ENCODE peak calls at places on chromosomes 13 and 19, in four cellular contexts. Y is K562, W is H1, D is GM12878. N is an unnamed sample.

GRCh38 chr13:92739306-92739818 is 487.2 kb upstream of the GPC6 start:
- DNase-seq in Y (no peak), W (no peak), D (no peak), N (no peak)

GRCh38 chr13:45280751-45281634 is 60.0 kb downstream of the TPT1 start:
- DNase-seq in Y (peak; percentile 18), W (peak; percentile 27), D (no peak), N (peak; percentile 73)

GRCh38 chr13:33349996-33350826 is 64.7 kb upstream of the STARD13 start:
- DNase-seq in Y (no peak), W (no peak), D (no peak), N (peak; percentile 79)

GRCh38 chr13:112072531-112073244 is 5.7 kb downstream of the SOX1 start:
- DNase-seq in Y (no peak), W (no peak), D (no peak), N (no peak)

GRCh38 chr19:45253396-45254027 is 2.4 kb downstream of the MARK4 start:
- DNase-seq in Y (no peak), W (no peak), D (no peak), N (no peak)

GRCh38 chr19:1671716-1672037 is 19.3 kb upstream of the TCF3 start:
- DNase-seq in Y (peak; percentile 56), W (no peak), D (no peak), N (no peak)

GRCh38 chr13:31424130-31424729 is 224.5 kb downstream of the B3GLCT start:
- DNase-seq in Y (peak; percentile 69), W (peak; percentile 44), D (peak; percentile 13), N (peak; percentile 73)

GRCh38 chr13:36006347-36006746 is 124.8 kb downstream of the DCLK1 start:
- DNase-seq in Y (no peak), W (no peak), D (no peak), N (no peak)

GRCh38 chr19:45598267-45599011 is 3.6 kb downstream of the GPR4 start:
- DNase-seq in Y (no peak), W (no peak), D (no peak), N (peak; percentile 50)

GRCh38 chr19:16463991-16464575 is 7.7 kb downstream of the EPS15L1 start:
- DNase-seq in Y (peak; percentile 76), W (no peak), D (no peak), N (peak; percentile 50)

GRCh38 chr19:11814707-11815050 is 606 bp downstream of the ZNF440 start:
- DNase-seq in Y (peak; percentile 47), W (no peak), D (no peak), N (no peak)

GRCh38 chr19:17394891-17395415 is 957 bp upstream of the CCDC194 start:
- DNase-seq in Y (peak; percentile 91), W (peak; percentile 86), D (no peak), N (peak; percentile 81)

GRCh38 chr13:35984776-35985453 is 146.3 kb downstream of the DCLK1 start:
- DNase-seq in Y (no peak), W (no peak), D (no peak), N (peak; percentile 85)

GRCh38 chr19:49921871-49922755 is 6.9 kb upstream of the ATF5 start:
- DNase-seq in Y (no peak), W (no peak), D (no peak), N (no peak)

GRCh38 chr19:31517466-31518180 is 168.4 kb upstream of the TSHZ3 start:
- DNase-seq in Y (no peak), W (no peak), D (no peak), N (no peak)

GRCh38 chr13:79258489-79258888 is 147.6 kb downstream of the RBM26 start:
- DNase-seq in Y (no peak), W (no peak), D (no peak), N (no peak)

GRCh38 chr13:23436680-23437079 is 3.2 kb upstream of the SACS start:
- DNase-seq in Y (no peak), W (no peak), D (no peak), N (no peak)

GRCh38 chr13:37429976-37430375 is 168.6 kb downstream of the POSTN start:
- DNase-seq in Y (no peak), W (no peak), D (no peak), N (no peak)

GRCh38 chr19:11964858-11965645 is at the start of gene ZNF763:
- DNase-seq in Y (no peak), W (peak; percentile 89), D (peak; percentile 79), N (peak; percentile 92)

GRCh38 chr13:24178847-24179845 is 18.6 kb downstream of the SPATA13 start:
- DNase-seq in Y (no peak), W (no peak), D (no peak), N (no peak)

GRCh38 chr19:4089400-4089908 is 22.8 kb upstream of the ZBTB7A start:
- DNase-seq in Y (no peak), W (no peak), D (no peak), N (no peak)

GRCh38 chr19:6211632-6212402 is 68.0 kb downstream of the MLLT1 start:
- DNase-seq in Y (no peak), W (no peak), D (no peak), N (peak; percentile 25)

GRCh38 chr13:88162076-88162702 is 491.0 kb downstream of the SLITRK5 start:
- DNase-seq in Y (no peak), W (no peak), D (no peak), N (no peak)

GRCh38 chr19:7851623-7852500 is 21.8 kb downstream of the EVI5L start:
- DNase-seq in Y (no peak), W (no peak), D (no peak), N (no peak)

GRCh38 chr13:24741016-24741662 is 22.8 kb upstream of the RNF17 start:
- DNase-seq in Y (peak; percentile 49), W (no peak), D (no peak), N (no peak)

GRCh38 chr19:16095071-16095571 is 16.6 kb upstream of the RAB8A start:
- DNase-seq in Y (no peak), W (no peak), D (no peak), N (no peak)

GRCh38 chr13:46149272-46150133 is 32.5 kb downstream of the LCP1 start:
- DNase-seq in Y (no peak), W (no peak), D (no peak), N (no peak)

GRCh38 chr13:99191336-99191899 is 9.2 kb upstream of the UBAC2 start:
- DNase-seq in Y (no peak), W (no peak), D (no peak), N (no peak)

GRCh38 chr13:99191900-99192399 is 8.7 kb upstream of the UBAC2 start:
- DNase-seq in Y (peak; percentile 20), W (no peak), D (no peak), N (no peak)

GRCh38 chr13:99190147-99190985 is 10.3 kb upstream of the UBAC2 start:
- DNase-seq in Y (no peak), W (no peak), D (no peak), N (no peak)

GRCh38 chr13:99193152-99193551 is 7.5 kb upstream of the UBAC2 start:
- DNase-seq in Y (no peak), W (no peak), D (no peak), N (no peak)

DNA sequence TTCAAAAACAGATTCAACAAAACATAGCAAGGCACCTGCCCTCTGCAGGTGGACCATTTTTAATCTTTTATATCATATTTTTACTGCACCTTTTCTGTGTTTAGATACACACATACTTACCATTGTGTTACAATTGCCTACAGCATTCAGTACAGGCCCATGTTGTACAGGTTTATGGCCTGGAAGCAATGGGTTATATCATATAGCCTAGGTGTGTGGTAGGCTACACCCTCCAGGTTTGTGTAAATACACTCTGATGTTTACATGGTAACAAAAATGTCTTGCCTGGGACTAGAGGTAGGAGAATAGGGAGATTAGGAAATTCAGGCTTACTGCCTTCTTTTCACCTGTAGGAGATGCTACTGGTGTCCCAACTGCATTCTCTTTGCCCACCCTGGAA is 8.2 kb upstream of the UBAC2 start:
- DNase-seq in Y (no peak), W (no peak), D (no peak), N (no peak)
- TF ChIP-seq NRF1 in Y (no peak), W (no peak), D (no peak), N (no peak)

DNA sequence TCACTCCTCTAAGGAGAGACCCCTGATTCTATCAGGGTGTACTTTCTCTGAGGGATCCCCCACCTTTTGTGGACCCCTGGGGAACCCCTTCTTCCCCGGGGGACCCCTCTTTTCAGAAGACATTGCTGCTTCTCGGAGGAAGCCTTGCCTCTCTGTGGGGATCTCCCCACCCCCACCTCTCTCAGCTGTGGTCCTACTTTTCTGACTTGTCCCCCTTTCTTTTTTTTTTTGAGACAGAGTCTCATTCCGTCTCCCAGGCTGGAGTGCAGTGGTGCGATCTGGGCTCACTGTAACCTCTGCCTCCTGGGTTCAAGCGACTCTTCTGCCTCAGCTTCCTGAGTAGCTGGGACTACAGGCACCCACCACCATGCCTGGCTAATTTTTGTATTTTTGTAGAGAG is 18.4 kb upstream of the GATAD2A start:
- DNase-seq in Y (no peak), W (no peak), D (no peak), N (no peak)
- H3K27ac ChIP-seq in Y (peak overlapping the region; percentile 97), W (no peak overlapping the region), D (peak overlapping the region; percentile 89), N (no peak overlapping the region)

GRCh38 chr13:74651121-74651520 is 516.9 kb upstream of the KLF12 start:
- DNase-seq in Y (no peak), W (no peak), D (no peak), N (no peak)
- TF ChIP-seq NRF1 in Y (no peak), W (no peak), D (no peak), N (no peak)

GRCh38 chr19:39031368-39032163 is 783 bp downstream of the FBXO27 start:
- DNase-seq in Y (peak; percentile 95), W (peak; percentile 97), D (peak; percentile 60), N (peak; percentile 94)
- H3K27ac ChIP-seq in Y (peak overlapping the region; percentile 64), W (no peak overlapping the region), D (no peak overlapping the region), N (no peak overlapping the region)

GRCh38 chr13:34750078-34750703 is 191.9 kb upstream of the NBEA start:
- DNase-seq in Y (no peak), W (no peak), D (no peak), N (peak; percentile 52)
- TF ChIP-seq NRF1 in Y (no peak), W (no peak), D (no peak), N (no peak)